ENCODE peak calls at places on chromosomes 13 and 19, in nine cellular contexts. S, F, B, C, D, Q, U, N and P are unnamed samples.

GRCh38 chr13:40445557-40445990 is 220.9 kb downstream of the FOXO1 start:
- DNase-seq in S (peak), F (no peak), B (no peak), C (peak), D (no peak), Q (peak), U (no peak), N (peak), P (peak)

GRCh38 chr13:79227418-79227817 is 178.6 kb downstream of the RBM26 start:
- DNase-seq in S (no peak), F (no peak), B (no peak), C (no peak), D (no peak), Q (no peak), U (no peak), N (no peak), P (no peak)

GRCh38 chr13:24112791-24113190 is 47.7 kb upstream of the SPATA13 start:
- DNase-seq in S (no peak), F (no peak), B (no peak), C (no peak), D (no peak), Q (no peak), U (no peak), N (peak), P (no peak)

GRCh38 chr19:3368848-3369336 is 2.5 kb downstream of the NFIC start:
- DNase-seq in S (peak), F (no peak), B (no peak), C (no peak), D (no peak), Q (no peak), U (no peak), N (no peak), P (no peak)

GRCh38 chr13:84896128-84896527 is 903.1 kb downstream of the SLITRK6 start:
- DNase-seq in S (peak), F (peak), B (peak), C (peak), D (no peak), Q (peak), U (peak), N (peak), P (no peak)

GRCh38 chr19:41064974-41065569 is 23.2 kb upstream of the CYP2A13 start:
- DNase-seq in S (peak), F (no peak), B (no peak), C (no peak), D (no peak), Q (no peak), U (no peak), N (peak), P (no peak)

GRCh38 chr13:98794498-98794897 is 42.0 kb upstream of the SLC15A1 start:
- DNase-seq in S (no peak), F (no peak), B (no peak), C (no peak), D (no peak), Q (no peak), U (no peak), N (no peak), P (no peak)

GRCh38 chr13:59774511-59774911 is 389.2 kb downstream of the DIAPH3 start:
- DNase-seq in S (peak), F (no peak), B (peak), C (no peak), D (no peak), Q (no peak), U (no peak), N (peak), P (no peak)

GRCh38 chr19:47190167-47190727 is 40.8 kb downstream of the BBC3 start:
- DNase-seq in S (peak), F (no peak), B (peak), C (peak), D (peak), Q (peak), U (peak), N (peak), P (peak)

GRCh38 chr19:41384351-41384750 is 8.0 kb downstream of the TMEM91 start:
- DNase-seq in S (no peak), F (no peak), B (no peak), C (no peak), D (no peak), Q (no peak), U (no peak), N (no peak), P (no peak)

GRCh38 chr19:34269081-34269480 is 14.7 kb downstream of the GARRE1 start:
- DNase-seq in S (no peak), F (no peak), B (no peak), C (no peak), D (no peak), Q (no peak), U (no peak), N (no peak), P (no peak)

GRCh38 chr19:56341948-56342347 is 27.3 kb upstream of the ZSCAN5A start:
- DNase-seq in S (no peak), F (no peak), B (no peak), C (no peak), D (no peak), Q (no peak), U (no peak), N (no peak), P (no peak)

GRCh38 chr13:90997951-90998350 is 349.5 kb upstream of the MIR17HG start:
- DNase-seq in S (no peak), F (no peak), B (no peak), C (no peak), D (no peak), Q (no peak), U (no peak), N (no peak), P (no peak)

GRCh38 chr13:30829145-30829544 is 76.9 kb upstream of the MEDAG start:
- DNase-seq in S (peak), F (no peak), B (peak), C (peak), D (no peak), Q (no peak), U (no peak), N (peak), P (no peak)

GRCh38 chr19:45114116-45114515 is 21.1 kb downstream of the PPP1R37 start:
- DNase-seq in S (no peak), F (no peak), B (no peak), C (no peak), D (no peak), Q (no peak), U (no peak), N (no peak), P (no peak)

GRCh38 chr19:16896913-16897571 is 8.2 kb downstream of the F2RL3 start:
- DNase-seq in S (peak), F (no peak), B (peak), C (peak), D (peak), Q (peak), U (peak), N (peak), P (peak)

GRCh38 chr19:3087769-3088168 is 6.4 kb upstream of the GNA11 start:
- DNase-seq in S (no peak), F (no peak), B (no peak), C (no peak), D (no peak), Q (no peak), U (no peak), N (no peak), P (no peak)

GRCh38 chr13:63107163-63107935 is 1691.7 kb upstream of the PCDH20 start:
- DNase-seq in S (no peak), F (no peak), B (no peak), C (peak), D (no peak), Q (no peak), U (no peak), N (peak), P (no peak)

GRCh38 chr19:29393915-29394460 is 131.8 kb upstream of the VSTM2B start:
- DNase-seq in S (no peak), F (no peak), B (no peak), C (no peak), D (no peak), Q (no peak), U (no peak), N (no peak), P (no peak)

GRCh38 chr13:102650444-102650843 is 44.4 kb downstream of the METTL21C start:
- DNase-seq in S (no peak), F (no peak), B (no peak), C (no peak), D (no peak), Q (no peak), U (no peak), N (no peak), P (no peak)

GRCh38 chr19:51094696-51095279 is 12.1 kb upstream of the KLK14 start:
- DNase-seq in S (peak), F (peak), B (peak), C (no peak), D (no peak), Q (no peak), U (no peak), N (no peak), P (no peak)

GRCh38 chr13:25762288-25762687 is 289.5 kb downstream of the SHISA2 start:
- DNase-seq in S (no peak), F (no peak), B (no peak), C (no peak), D (no peak), Q (no peak), U (no peak), N (no peak), P (no peak)